ENCODE peak calls at places on chromosome 10, in four cellular contexts. One of them, this sample, is unnamed.

GRCh38 chr10:104648421-104648820 is 7.3 kb downstream of the SORCS3 start:
- DNase-seq in H9: no peak
- DNase-seq in IMR-90: no peak
- DNase-seq in neuronal stem cell: no peak
- DNase-seq in this sample: no peak

GRCh38 chr10:120783901-120784300 is 67.3 kb upstream of the WDR11 start:
- DNase-seq in H9: no peak
- DNase-seq in IMR-90: no peak
- DNase-seq in neuronal stem cell: no peak
- DNase-seq in this sample: no peak

GRCh38 chr10:66927271-66927950 is 1.6 kb downstream of the LRRTM3 start:
- DNase-seq in H9: no peak
- DNase-seq in IMR-90: no peak
- DNase-seq in neuronal stem cell: no peak
- DNase-seq in this sample: no peak

GRCh38 chr10:91590904-91591791 is 41.7 kb downstream of the PPP1R3C start:
- DNase-seq in H9: no peak
- DNase-seq in IMR-90: peak; percentile 93
- DNase-seq in neuronal stem cell: no peak
- DNase-seq in this sample: peak; percentile 98

GRCh38 chr10:35040761-35041501 is 49.2 kb downstream of the CUL2 start:
- DNase-seq in H9: peak; percentile 60
- DNase-seq in IMR-90: peak; percentile 63
- DNase-seq in neuronal stem cell: peak; percentile 24
- DNase-seq in this sample: peak; percentile 59

GRCh38 chr10:34254596-34254995 is 560.5 kb downstream of the PARD3 start:
- DNase-seq in H9: no peak
- DNase-seq in IMR-90: peak; percentile 48
- DNase-seq in neuronal stem cell: no peak
- DNase-seq in this sample: peak; percentile 29

GRCh38 chr10:43192824-43193223 is 54.6 kb downstream of the CSGALNACT2 start:
- DNase-seq in H9: peak; percentile 24
- DNase-seq in IMR-90: no peak
- DNase-seq in neuronal stem cell: no peak
- DNase-seq in this sample: no peak

GRCh38 chr10:99612167-99612831 is 7.9 kb downstream of the SLC25A28 start:
- DNase-seq in H9: peak; percentile 58
- DNase-seq in IMR-90: peak; percentile 62
- DNase-seq in neuronal stem cell: peak; percentile 63
- DNase-seq in this sample: peak; percentile 76

GRCh38 chr10:7291487-7292113 is 119.2 kb downstream of the SFMBT2 start:
- DNase-seq in H9: no peak
- DNase-seq in IMR-90: no peak
- DNase-seq in neuronal stem cell: no peak
- DNase-seq in this sample: no peak

GRCh38 chr10:69037489-69037888 is 48.9 kb downstream of the KIFBP start:
- DNase-seq in H9: no peak
- DNase-seq in IMR-90: no peak
- DNase-seq in neuronal stem cell: no peak
- DNase-seq in this sample: no peak

GRCh38 chr10:126569513-126570447 is 100.7 kb downstream of the C10orf90 start:
- DNase-seq in H9: no peak
- DNase-seq in IMR-90: peak; percentile 85
- DNase-seq in neuronal stem cell: no peak
- DNase-seq in this sample: peak; percentile 80

GRCh38 chr10:98285416-98285815 is 17.4 kb upstream of the LOXL4 start:
- DNase-seq in H9: no peak
- DNase-seq in IMR-90: no peak
- DNase-seq in neuronal stem cell: no peak
- DNase-seq in this sample: no peak

DNA sequence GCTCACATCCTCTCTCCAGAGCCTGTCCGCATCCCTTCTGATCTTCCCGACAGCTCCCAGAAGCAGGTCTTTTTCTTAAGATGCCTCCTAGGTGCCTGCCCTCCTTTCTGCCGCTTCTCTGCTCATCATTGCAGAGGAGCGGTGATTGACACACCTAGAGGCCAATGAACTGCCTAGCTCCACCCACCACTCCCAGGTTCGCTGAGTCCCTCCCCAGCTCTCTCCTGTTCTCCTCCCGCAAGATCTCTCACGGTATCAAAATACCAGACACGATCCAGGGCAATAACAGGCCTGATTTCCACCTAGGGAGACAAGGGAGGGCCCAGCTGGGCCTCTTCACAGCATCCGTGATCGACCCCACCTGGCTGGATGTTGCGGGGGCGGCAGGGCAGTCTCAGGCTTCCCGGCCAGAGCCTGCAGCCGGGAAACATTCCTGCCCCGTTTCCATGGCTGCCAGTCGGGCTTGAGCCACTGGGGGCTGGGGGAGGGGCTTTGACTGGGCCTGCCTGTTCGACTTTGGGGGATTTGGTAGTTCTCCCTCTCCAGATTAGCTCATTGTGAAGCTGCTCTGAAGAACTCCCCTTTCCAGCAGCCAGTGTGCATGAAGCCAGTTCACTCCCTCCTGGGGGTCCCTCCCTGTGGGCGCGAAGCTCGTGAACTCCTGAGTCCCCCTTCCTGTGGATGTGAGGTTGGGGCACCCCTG is 373.5 kb downstream of the RPS24 start:
- DNase-seq in H9: peak; percentile 97
- DNase-seq in IMR-90: peak; percentile 93
- DNase-seq in neuronal stem cell: peak; percentile 96
- DNase-seq in this sample: peak; percentile 90
- H2BK120ac ChIP-seq in H9: no peak overlapping the region
- H2BK120ac ChIP-seq in IMR-90: no peak overlapping the region
- H2BK120ac ChIP-seq in neuronal stem cell: peak overlapping the region; percentile 40
- H2BK120ac ChIP-seq in this sample: no peak overlapping the region

GRCh38 chr10:102620138-102620591 is 24.1 kb upstream of the TRIM8 start:
- DNase-seq in H9: no peak
- DNase-seq in IMR-90: no peak
- DNase-seq in neuronal stem cell: no peak
- DNase-seq in this sample: no peak

GRCh38 chr10:102617816-102618215 is 26.5 kb upstream of the TRIM8 start:
- DNase-seq in H9: no peak
- DNase-seq in IMR-90: no peak
- DNase-seq in neuronal stem cell: no peak
- DNase-seq in this sample: no peak

GRCh38 chr10:102621418-102622325 is 22.6 kb upstream of the TRIM8 start:
- DNase-seq in H9: no peak
- DNase-seq in IMR-90: peak; percentile 45
- DNase-seq in neuronal stem cell: no peak
- DNase-seq in this sample: no peak

GRCh38 chr10:102619281-102619981 is 24.8 kb upstream of the TRIM8 start:
- DNase-seq in H9: no peak
- DNase-seq in IMR-90: no peak
- DNase-seq in neuronal stem cell: no peak
- DNase-seq in this sample: no peak

DNA sequence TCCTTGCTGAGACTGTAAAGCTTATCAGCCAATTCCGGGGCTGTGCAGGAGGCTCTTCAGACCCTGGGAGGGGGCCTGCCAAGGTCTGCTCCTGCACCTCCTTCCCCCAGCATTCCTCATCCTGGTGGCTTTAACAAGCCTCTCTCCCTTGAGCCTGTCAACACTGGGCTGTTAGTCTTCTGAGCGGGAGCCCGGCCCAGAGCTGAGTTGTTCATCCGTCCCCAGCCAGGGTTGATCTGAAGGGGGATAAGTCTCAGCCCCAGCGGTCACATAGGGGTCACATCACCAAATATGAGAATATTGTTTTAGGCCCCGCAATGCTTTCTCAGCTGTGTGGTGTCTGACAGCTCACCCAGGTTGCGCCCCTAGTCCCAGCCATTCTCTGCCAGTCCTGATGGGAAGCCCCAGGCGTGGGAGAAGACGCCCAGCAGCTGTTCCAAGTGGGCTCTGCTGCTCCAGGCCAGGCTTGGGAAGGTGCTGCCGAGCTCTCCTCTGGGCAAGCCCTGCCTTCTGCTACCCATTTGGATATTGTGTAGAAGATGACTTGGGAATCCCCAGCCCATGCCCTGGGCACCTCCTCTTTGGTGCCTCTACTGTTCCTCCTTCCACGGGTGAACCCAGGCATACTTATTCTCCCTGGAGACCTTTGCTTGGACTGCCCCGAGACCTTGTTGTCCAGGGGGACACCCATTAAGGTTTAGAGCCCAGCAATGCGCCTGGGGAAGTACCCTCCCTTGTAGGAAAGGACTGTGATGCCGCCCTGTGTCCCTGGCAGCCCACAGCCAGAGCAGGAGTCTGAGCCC is 23.5 kb upstream of the TRIM8 start:
- DNase-seq in H9: no peak
- DNase-seq in IMR-90: peak; percentile 55
- DNase-seq in neuronal stem cell: no peak
- DNase-seq in this sample: no peak
- H2BK120ac ChIP-seq in H9: no peak overlapping the region
- H2BK120ac ChIP-seq in IMR-90: peak overlapping the region; percentile 47
- H2BK120ac ChIP-seq in neuronal stem cell: no peak overlapping the region
- H2BK120ac ChIP-seq in this sample: no peak overlapping the region

DNA sequence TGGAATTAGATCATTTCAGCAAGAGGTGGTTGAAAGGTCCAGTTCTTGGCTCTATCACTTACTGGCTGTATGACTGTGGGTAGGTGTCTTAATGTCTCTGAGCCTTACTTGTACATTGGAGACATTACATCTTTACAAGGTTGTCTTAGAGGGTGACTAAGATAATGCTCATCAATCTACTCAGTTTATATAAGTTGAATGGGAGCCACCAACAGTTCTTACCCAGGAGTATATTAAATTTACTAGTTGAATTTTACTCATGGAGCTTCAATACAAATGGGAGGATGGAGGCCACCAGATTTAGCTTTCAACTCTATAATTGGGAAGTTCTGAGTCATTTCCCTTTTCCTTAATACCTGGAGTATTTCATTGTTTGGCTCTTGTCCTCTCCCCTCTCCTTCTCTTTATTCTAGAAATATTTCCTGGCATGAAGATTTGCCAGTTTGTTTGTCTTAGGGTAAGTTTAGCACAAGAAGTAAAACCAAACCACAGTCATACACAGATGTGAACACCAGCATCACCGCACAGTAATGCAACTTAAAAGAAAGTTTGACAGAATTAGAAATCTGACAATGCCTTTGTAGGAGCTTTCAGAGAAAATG is 222.8 kb downstream of the LRMDA start:
- DNase-seq in H9: no peak
- DNase-seq in IMR-90: no peak
- DNase-seq in neuronal stem cell: no peak
- DNase-seq in this sample: no peak
- H2BK120ac ChIP-seq in H9: no peak overlapping the region
- H2BK120ac ChIP-seq in IMR-90: no peak overlapping the region
- H2BK120ac ChIP-seq in neuronal stem cell: no peak overlapping the region
- H2BK120ac ChIP-seq in this sample: no peak overlapping the region

GRCh38 chr10:22320591-22321155 is at the start of gene BMI1:
- DNase-seq in H9: peak; percentile 85
- DNase-seq in IMR-90: peak; percentile 70
- DNase-seq in neuronal stem cell: peak; percentile 72
- DNase-seq in this sample: peak; percentile 63
- H2BK120ac ChIP-seq in H9: no peak within 1 kb of the TSS
- H2BK120ac ChIP-seq in IMR-90: peak within 1 kb of the TSS; percentile 71
- H2BK120ac ChIP-seq in neuronal stem cell: peak within 1 kb of the TSS; percentile 94
- H2BK120ac ChIP-seq in this sample: peak within 1 kb of the TSS; percentile 98

DNA sequence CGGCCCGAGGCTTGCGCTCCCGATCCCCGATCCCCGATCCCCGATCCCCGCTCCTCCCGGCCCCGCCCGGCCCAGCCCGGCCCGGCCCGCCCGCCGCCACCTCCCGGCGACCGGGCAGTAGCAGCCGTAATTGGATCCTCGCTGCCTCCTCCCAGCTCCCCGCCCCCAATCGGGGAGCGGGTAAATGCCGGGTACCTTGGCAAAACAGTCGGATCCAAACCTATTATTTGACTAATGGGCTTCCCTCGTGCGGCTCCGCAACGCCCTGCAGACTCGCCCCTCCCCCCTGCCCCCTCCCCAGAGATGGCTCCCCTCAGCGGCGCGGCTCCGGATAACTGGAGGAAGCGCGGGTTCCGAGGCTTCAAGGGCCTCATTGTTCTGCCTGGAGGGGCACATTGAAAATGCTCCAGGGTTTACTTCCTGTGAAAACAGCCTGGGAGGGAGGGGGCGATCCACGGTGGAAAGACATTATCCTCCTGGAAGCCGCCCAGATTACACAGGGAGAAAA is 94.8 kb upstream of the ZMIZ1 start:
- DNase-seq in H9: peak; percentile 88
- DNase-seq in IMR-90: peak; percentile 56
- DNase-seq in neuronal stem cell: peak; percentile 76
- DNase-seq in this sample: no peak
- H2BK120ac ChIP-seq in H9: no peak overlapping the region
- H2BK120ac ChIP-seq in IMR-90: peak overlapping the region; percentile 93
- H2BK120ac ChIP-seq in neuronal stem cell: no peak overlapping the region
- H2BK120ac ChIP-seq in this sample: peak overlapping the region; percentile 99

GRCh38 chr10:32273326-32273725 is 73.6 kb downstream of the EPC1 start:
- DNase-seq in H9: no peak
- DNase-seq in IMR-90: no peak
- DNase-seq in neuronal stem cell: no peak
- DNase-seq in this sample: no peak

GRCh38 chr10:32266979-32267378 is 80.0 kb downstream of the EPC1 start:
- DNase-seq in H9: peak; percentile 72
- DNase-seq in IMR-90: no peak
- DNase-seq in neuronal stem cell: no peak
- DNase-seq in this sample: no peak

GRCh38 chr10:32266566-32266965 is 80.4 kb downstream of the EPC1 start:
- DNase-seq in H9: no peak
- DNase-seq in IMR-90: no peak
- DNase-seq in neuronal stem cell: no peak
- DNase-seq in this sample: no peak

GRCh38 chr10:32269343-32270100 is 77.4 kb downstream of the EPC1 start:
- DNase-seq in H9: no peak
- DNase-seq in IMR-90: no peak
- DNase-seq in neuronal stem cell: no peak
- DNase-seq in this sample: no peak

GRCh38 chr10:32271617-32272016 is 75.3 kb downstream of the EPC1 start:
- DNase-seq in H9: no peak
- DNase-seq in IMR-90: peak; percentile 64
- DNase-seq in neuronal stem cell: no peak
- DNase-seq in this sample: no peak
- H2BK120ac ChIP-seq in H9: no peak overlapping the region
- H2BK120ac ChIP-seq in IMR-90: no peak overlapping the region
- H2BK120ac ChIP-seq in neuronal stem cell: no peak overlapping the region
- H2BK120ac ChIP-seq in this sample: no peak overlapping the region

GRCh38 chr10:3452683-3453388 is 280.3 kb upstream of the PITRM1 start:
- DNase-seq in H9: no peak
- DNase-seq in IMR-90: peak; percentile 90
- DNase-seq in neuronal stem cell: no peak
- DNase-seq in this sample: peak; percentile 94
- H2BK120ac ChIP-seq in H9: no peak overlapping the region
- H2BK120ac ChIP-seq in IMR-90: peak overlapping the region; percentile 87
- H2BK120ac ChIP-seq in neuronal stem cell: no peak overlapping the region
- H2BK120ac ChIP-seq in this sample: peak overlapping the region; percentile 7